ENCODE peak calls at places on chromosomes 7 and 10, in six cellular contexts. J is GM06990, R is Kasumi-1, U is AG08395, I is A549, K is M059J. C is an unnamed sample.

GRCh38 chr7:65827366-65827765 is 45.5 kb upstream of the VKORC1L1 start:
- DNase-seq in J (no peak), R (no peak), U (no peak), I (no peak), K (peak), C (no peak)

GRCh38 chr7:37109853-37110252 is 338.8 kb downstream of the ELMO1 start:
- DNase-seq in J (no peak), R (peak), U (no peak), I (no peak), K (peak), C (no peak)

GRCh38 chr7:132614428-132615076 is 38.3 kb upstream of the PLXNA4 start:
- DNase-seq in J (no peak), R (peak), U (peak), I (no peak), K (peak), C (no peak)

GRCh38 chr10:84593546-84593945 is 265.2 kb downstream of the CCSER2 start:
- DNase-seq in J (no peak), R (no peak), U (no peak), I (no peak), K (no peak), C (no peak)

GRCh38 chr7:115683093-115683492 is 347.5 kb downstream of the TFEC start:
- DNase-seq in J (no peak), R (no peak), U (no peak), I (no peak), K (no peak), C (no peak)

GRCh38 chr7:30923009-30923773 is 11.5 kb downstream of the AQP1 start:
- DNase-seq in J (no peak), R (no peak), U (no peak), I (no peak), K (no peak), C (no peak)

GRCh38 chr10:132136097-132136521 is 50.6 kb upstream of the DPYSL4 start:
- DNase-seq in J (no peak), R (no peak), U (no peak), I (no peak), K (no peak), C (no peak)

GRCh38 chr10:103564799-103565365 is 71.4 kb downstream of the NEURL1 start:
- DNase-seq in J (no peak), R (peak), U (peak), I (peak), K (no peak), C (peak)

GRCh38 chr7:33452805-33453502 is 323.6 kb downstream of the BBS9 start:
- DNase-seq in J (no peak), R (no peak), U (no peak), I (no peak), K (peak), C (no peak)

GRCh38 chr10:103772096-103772845 is 83.1 kb downstream of the SH3PXD2A start:
- DNase-seq in J (peak), R (peak), U (peak), I (peak), K (peak), C (peak)

GRCh38 chr7:154684651-154685563 is 318.0 kb downstream of the PAXIP1 start:
- DNase-seq in J (no peak), R (no peak), U (no peak), I (no peak), K (no peak), C (no peak)

GRCh38 chr7:2728309-2729042 is 40.5 kb downstream of the AMZ1 start:
- DNase-seq in J (no peak), R (peak), U (no peak), I (no peak), K (no peak), C (no peak)

GRCh38 chr10:72186213-72186612 is 29.6 kb upstream of the ANAPC16 start:
- DNase-seq in J (no peak), R (no peak), U (no peak), I (no peak), K (no peak), C (no peak)

GRCh38 chr7:103343758-103344452 is 662 bp downstream of the DNAJC2 start:
- DNase-seq in J (no peak), R (peak), U (peak), I (peak), K (peak), C (peak)

GRCh38 chr10:46525177-46525823 is 31.2 kb downstream of the GPRIN2 start:
- DNase-seq in J (no peak), R (no peak), U (peak), I (peak), K (peak), C (no peak)

GRCh38 chr7:47202146-47202768 is 379.7 kb downstream of the TNS3 start:
- DNase-seq in J (no peak), R (no peak), U (peak), I (no peak), K (no peak), C (no peak)

GRCh38 chr7:71548746-71549145 is 416.8 kb downstream of the GALNT17 start:
- DNase-seq in J (no peak), R (no peak), U (no peak), I (no peak), K (peak), C (no peak)

GRCh38 chr7:85135931-85136330 is 50.9 kb downstream of the SEMA3D start:
- DNase-seq in J (no peak), R (no peak), U (peak), I (no peak), K (peak), C (no peak)

GRCh38 chr7:1140481-1141104 is 19.4 kb downstream of the ZFAND2A start:
- DNase-seq in J (no peak), R (no peak), U (no peak), I (no peak), K (no peak), C (no peak)

GRCh38 chr10:37754538-37755323 is 102.7 kb downstream of the ZNF248 start:
- DNase-seq in J (no peak), R (peak), U (no peak), I (peak), K (peak), C (no peak)

GRCh38 chr7:105652359-105652993 is 71.2 kb upstream of the EFCAB10 start:
- DNase-seq in J (peak), R (peak), U (peak), I (peak), K (peak), C (peak)

GRCh38 chr7:26912351-26912750 is 48.0 kb upstream of the SKAP2 start:
- DNase-seq in J (no peak), R (peak), U (no peak), I (no peak), K (peak), C (no peak)

GRCh38 chr10:13302821-13303555 is 3.1 kb upstream of the PHYH start:
- DNase-seq in J (no peak), R (no peak), U (no peak), I (no peak), K (no peak), C (no peak)

GRCh38 chr10:28777911-28778310 is 100.6 kb downstream of the BAMBI start:
- DNase-seq in J (no peak), R (no peak), U (no peak), I (no peak), K (peak), C (no peak)

GRCh38 chr7:3722396-3722846 is 421.4 kb downstream of the SDK1 start:
- DNase-seq in J (peak), R (no peak), U (no peak), I (peak), K (no peak), C (no peak)

GRCh38 chr7:38382627-38383026 is 109.2 kb upstream of the TARP start:
- DNase-seq in J (no peak), R (no peak), U (peak), I (no peak), K (peak), C (no peak)

GRCh38 chr10:97546441-97547340 is 25.9 kb upstream of the ANKRD2 start:
- DNase-seq in J (no peak), R (no peak), U (no peak), I (no peak), K (no peak), C (no peak)

GRCh38 chr7:6430271-6430940 is 17.3 kb downstream of the DAGLB start:
- DNase-seq in J (no peak), R (peak), U (peak), I (no peak), K (peak), C (no peak)

GRCh38 chr10:18340496-18341051 is 200.3 kb downstream of the CACNB2 start:
- DNase-seq in J (no peak), R (no peak), U (peak), I (no peak), K (no peak), C (no peak)

GRCh38 chr10:88028072-88028471 is 164.6 kb downstream of the PTEN start:
- DNase-seq in J (no peak), R (peak), U (no peak), I (no peak), K (no peak), C (no peak)

GRCh38 chr7:28890137-28890536 is 68.0 kb downstream of the TRIL start:
- DNase-seq in J (no peak), R (no peak), U (no peak), I (no peak), K (no peak), C (no peak)

GRCh38 chr10:131248376-131249165 is 63.0 kb downstream of the TCERG1L start:
- DNase-seq in J (no peak), R (no peak), U (no peak), I (no peak), K (no peak), C (no peak)

GRCh38 chr10:554182-554848 is 135.2 kb downstream of the DIP2C start:
- DNase-seq in J (no peak), R (no peak), U (no peak), I (no peak), K (no peak), C (no peak)

GRCh38 chr10:79066460-79067240 is 2.1 kb upstream of the ZMIZ1 start:
- DNase-seq in J (no peak), R (peak), U (peak), I (peak), K (peak), C (no peak)

GRCh38 chr10:129277080-129277479 is 190.0 kb upstream of the MGMT start:
- DNase-seq in J (no peak), R (no peak), U (no peak), I (no peak), K (no peak), C (no peak)